ENCODE peak calls at places on chromosomes 6 and 20, in five cellular contexts. One of them, this sample, is unnamed.

GRCh38 chr6:90401933-90402830 is 105.5 kb upstream of the BACH2 start:
- DNase-seq in fibroblast of lung: no peak
- DNase-seq in lower lobe of right lung: no peak
- DNase-seq in GM06990: no peak
- DNase-seq in HepG2: no peak
- DNase-seq in this sample: no peak

GRCh38 chr20:61731363-61732181 is 334.1 kb downstream of the TAF4 start:
- DNase-seq in GM06990: no peak
- DNase-seq in lower lobe of right lung: peak; percentile 23
- DNase-seq in fibroblast of lung: peak; percentile 79
- DNase-seq in HepG2: no peak
- DNase-seq in this sample: no peak

GRCh38 chr6:85600713-85601313 is 7.2 kb upstream of the SNX14 start:
- DNase-seq in GM06990: no peak
- DNase-seq in lower lobe of right lung: no peak
- DNase-seq in fibroblast of lung: no peak
- DNase-seq in HepG2: no peak
- DNase-seq in this sample: no peak

GRCh38 chr6:167678102-167679101 is 148.3 kb upstream of the AFDN start:
- DNase-seq in lower lobe of right lung: no peak
- DNase-seq in HepG2: peak; percentile 51
- DNase-seq in fibroblast of lung: peak; percentile 15
- DNase-seq in GM06990: no peak
- DNase-seq in this sample: peak; percentile 73

GRCh38 chr6:113122060-113122459 is 735.1 kb upstream of the MARCKS start:
- DNase-seq in fibroblast of lung: peak; percentile 99
- DNase-seq in HepG2: peak; percentile 25
- DNase-seq in lower lobe of right lung: no peak
- DNase-seq in GM06990: no peak
- DNase-seq in this sample: peak; percentile 38

GRCh38 chr20:33490023-33490933 is at the start of gene CBFA2T2:
- DNase-seq in fibroblast of lung: peak; percentile 70
- DNase-seq in HepG2: peak; percentile 34
- DNase-seq in lower lobe of right lung: peak; percentile 83
- DNase-seq in GM06990: peak; percentile 78
- DNase-seq in this sample: peak; percentile 62

GRCh38 chr6:145372671-145373123 is 362.6 kb downstream of the EPM2A start:
- DNase-seq in lower lobe of right lung: no peak
- DNase-seq in HepG2: peak; percentile 12
- DNase-seq in GM06990: no peak
- DNase-seq in fibroblast of lung: peak; percentile 27
- DNase-seq in this sample: no peak

GRCh38 chr6:108942556-108943492 is 94.6 kb downstream of the ARMC2 start:
- DNase-seq in lower lobe of right lung: no peak
- DNase-seq in fibroblast of lung: no peak
- DNase-seq in HepG2: no peak
- DNase-seq in GM06990: no peak
- DNase-seq in this sample: no peak

GRCh38 chr6:12318749-12319148 is 28.6 kb downstream of the EDN1 start:
- DNase-seq in fibroblast of lung: no peak
- DNase-seq in lower lobe of right lung: no peak
- DNase-seq in HepG2: no peak
- DNase-seq in GM06990: no peak
- DNase-seq in this sample: no peak

GRCh38 chr6:159720708-159721107 is 6.6 kb upstream of the WTAP start:
- DNase-seq in HepG2: peak; percentile 82
- DNase-seq in lower lobe of right lung: no peak
- DNase-seq in fibroblast of lung: no peak
- DNase-seq in GM06990: no peak
- DNase-seq in this sample: no peak

GRCh38 chr20:56308036-56308435 is 50.7 kb upstream of the FAM210B start:
- DNase-seq in lower lobe of right lung: no peak
- DNase-seq in GM06990: no peak
- DNase-seq in HepG2: no peak
- DNase-seq in fibroblast of lung: no peak
- DNase-seq in this sample: no peak

GRCh38 chr6:111487656-111488055 is 4.6 kb upstream of the REV3L start:
- DNase-seq in lower lobe of right lung: no peak
- DNase-seq in HepG2: no peak
- DNase-seq in GM06990: peak; percentile 81
- DNase-seq in fibroblast of lung: peak; percentile 74
- DNase-seq in this sample: no peak

GRCh38 chr6:149169761-149170359 is 147.7 kb upstream of the TAB2 start:
- DNase-seq in fibroblast of lung: peak; percentile 43
- DNase-seq in GM06990: no peak
- DNase-seq in lower lobe of right lung: no peak
- DNase-seq in HepG2: no peak
- DNase-seq in this sample: no peak

GRCh38 chr6:131161987-131162386 is 26.7 kb downstream of the AKAP7 start:
- DNase-seq in GM06990: no peak
- DNase-seq in HepG2: no peak
- DNase-seq in fibroblast of lung: no peak
- DNase-seq in lower lobe of right lung: no peak
- DNase-seq in this sample: no peak

GRCh38 chr6:88472731-88473130 is 306.6 kb upstream of the CNR1 start:
- DNase-seq in GM06990: no peak
- DNase-seq in fibroblast of lung: no peak
- DNase-seq in HepG2: no peak
- DNase-seq in lower lobe of right lung: no peak
- DNase-seq in this sample: no peak

GRCh38 chr20:49187330-49188100 is 619 bp downstream of the STAU1 start:
- DNase-seq in lower lobe of right lung: peak; percentile 70
- DNase-seq in fibroblast of lung: peak; percentile 8
- DNase-seq in GM06990: no peak
- DNase-seq in HepG2: no peak
- DNase-seq in this sample: peak; percentile 42

GRCh38 chr20:61031101-61031830 is 220.8 kb upstream of the CDH4 start:
- DNase-seq in HepG2: no peak
- DNase-seq in lower lobe of right lung: no peak
- DNase-seq in fibroblast of lung: no peak
- DNase-seq in GM06990: no peak
- DNase-seq in this sample: no peak

GRCh38 chr20:3612795-3613560 is 50.2 kb downstream of the GFRA4 start:
- DNase-seq in GM06990: no peak
- DNase-seq in HepG2: no peak
- DNase-seq in lower lobe of right lung: no peak
- DNase-seq in fibroblast of lung: no peak
- DNase-seq in this sample: no peak
- TF ChIP-seq CTCF in GM06990: no peak
- TF ChIP-seq CTCF in HepG2: no peak
- TF ChIP-seq CTCF in lower lobe of right lung: no peak
- TF ChIP-seq CTCF in fibroblast of lung: peak; percentile 18
- TF ChIP-seq CTCF in this sample: peak; percentile 11

DNA sequence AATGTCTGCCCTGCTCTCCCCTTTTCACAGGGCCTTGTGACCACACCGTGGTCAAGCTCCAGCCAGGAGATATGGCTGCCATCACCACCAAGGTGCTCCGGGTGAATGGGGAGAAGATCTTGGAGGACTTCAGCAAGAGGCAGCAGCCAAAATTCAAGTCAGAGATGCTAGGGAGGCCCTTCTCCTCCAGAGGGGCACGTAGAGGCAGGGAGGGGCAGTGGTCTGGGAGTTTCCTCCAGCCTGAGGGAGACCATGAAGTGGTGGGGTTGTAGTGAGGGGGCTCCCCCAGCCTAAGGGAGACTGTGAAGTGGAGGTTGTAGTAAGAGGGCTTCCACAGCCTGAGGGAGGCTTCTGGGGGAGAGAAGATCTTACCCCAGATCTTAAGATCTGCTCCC is 4.0 kb downstream of the DXO start:
- DNase-seq in GM06990: no peak
- DNase-seq in HepG2: no peak
- DNase-seq in fibroblast of lung: no peak
- DNase-seq in lower lobe of right lung: no peak
- DNase-seq in this sample: no peak
- H3K36me3 ChIP-seq in GM06990: peaks cover 42% of the 10 kb centered on the region
- H3K36me3 ChIP-seq in HepG2: peaks cover 46% of the 10 kb centered on the region
- H3K36me3 ChIP-seq in fibroblast of lung: peaks cover 37% of the 10 kb centered on the region
- H3K36me3 ChIP-seq in lower lobe of right lung: peaks cover 79% of the 10 kb centered on the region
- H3K36me3 ChIP-seq in this sample: peaks cover 1% of the 10 kb centered on the region

DNA sequence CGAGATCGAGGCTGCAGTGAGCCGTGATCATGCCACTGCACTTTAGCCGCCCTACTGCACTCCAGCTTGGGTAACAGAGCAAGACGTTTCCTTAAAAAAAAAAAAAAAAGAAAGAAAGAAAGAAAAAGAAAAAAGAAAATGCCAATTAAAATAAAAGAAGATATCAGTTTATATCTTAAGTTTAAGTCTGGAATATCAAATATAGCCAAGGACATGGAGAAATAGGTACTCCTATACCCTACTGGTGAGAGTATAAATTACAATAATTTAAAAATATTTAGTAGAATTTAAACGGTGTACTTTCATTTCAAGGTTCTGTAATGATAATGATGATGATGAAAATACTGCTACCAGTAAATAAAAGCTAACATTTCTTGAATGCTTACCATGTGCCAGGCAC is 3.8 kb upstream of the TRIM31 start:
- DNase-seq in fibroblast of lung: no peak
- DNase-seq in lower lobe of right lung: no peak
- DNase-seq in HepG2: no peak
- DNase-seq in GM06990: no peak
- DNase-seq in this sample: no peak
- TF ChIP-seq CTCF in fibroblast of lung: peak; percentile 4
- TF ChIP-seq CTCF in lower lobe of right lung: no peak
- TF ChIP-seq CTCF in HepG2: no peak
- TF ChIP-seq CTCF in GM06990: no peak
- TF ChIP-seq CTCF in this sample: no peak

GRCh38 chr20:3869839-3870634 is 19.1 kb upstream of the PANK2 start:
- DNase-seq in HepG2: no peak
- DNase-seq in lower lobe of right lung: no peak
- DNase-seq in fibroblast of lung: no peak
- DNase-seq in GM06990: no peak
- DNase-seq in this sample: no peak
- H3K36me3 ChIP-seq in HepG2: peaks cover 21% of the 10 kb centered on the region
- H3K36me3 ChIP-seq in lower lobe of right lung: peaks cover 90% of the 10 kb centered on the region
- H3K36me3 ChIP-seq in fibroblast of lung: peaks cover 18% of the 10 kb centered on the region
- H3K36me3 ChIP-seq in GM06990: peaks cover 33% of the 10 kb centered on the region
- H3K36me3 ChIP-seq in this sample: peaks cover 2% of the 10 kb centered on the region

DNA sequence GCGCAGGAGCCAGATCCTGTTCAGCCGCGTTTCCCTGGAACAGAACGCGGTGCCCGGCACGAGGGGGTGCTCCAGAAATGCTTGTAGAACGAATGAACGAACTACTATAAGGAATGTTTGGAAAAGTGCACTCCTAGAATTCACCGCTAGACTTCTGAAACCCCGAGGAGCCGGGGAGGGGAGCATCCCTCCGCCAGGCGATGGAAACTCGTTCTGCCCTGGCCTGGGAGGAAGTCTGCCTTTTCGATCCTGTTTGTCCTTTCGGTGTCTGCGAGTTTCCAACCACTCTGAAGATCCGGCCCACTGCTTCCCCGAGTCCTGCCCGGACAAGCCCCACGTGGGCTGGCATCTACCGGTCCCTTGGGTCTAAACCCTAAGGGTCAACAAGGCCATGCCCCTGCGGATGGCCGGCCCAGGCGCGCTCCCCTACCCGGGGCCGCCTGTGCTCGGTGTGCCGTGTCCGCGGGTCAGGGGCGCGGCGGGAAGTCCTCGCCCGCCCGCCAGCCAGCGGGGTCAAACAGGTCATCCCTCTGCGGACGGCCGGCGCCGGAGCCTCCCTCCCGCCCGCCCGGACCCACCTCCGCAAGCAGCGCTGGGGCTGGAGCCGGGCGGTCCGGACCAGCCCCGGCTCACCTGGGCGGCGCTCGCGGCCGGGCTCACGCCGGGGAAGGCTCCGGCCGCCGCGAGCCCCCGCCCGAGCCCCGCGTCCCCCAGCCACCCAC is 521 bp downstream of the SULF2 start:
- DNase-seq in fibroblast of lung: peak; percentile 70
- DNase-seq in HepG2: peak; percentile 50
- DNase-seq in GM06990: no peak
- DNase-seq in lower lobe of right lung: no peak
- DNase-seq in this sample: peak; percentile 70
- TF ChIP-seq CTCF in fibroblast of lung: no peak
- TF ChIP-seq CTCF in HepG2: peak; percentile 23
- TF ChIP-seq CTCF in GM06990: no peak
- TF ChIP-seq CTCF in lower lobe of right lung: no peak
- TF ChIP-seq CTCF in this sample: peak; percentile 47